ENCODE peak calls at places on chromosomes 4 and X, in five cellular contexts. N, J, O, H and Y are unnamed samples.

GRCh38 chr4:71268156-71268555 is 70.7 kb upstream of the SLC4A4 start:
- DNase-seq in N (no peak), J (no peak), O (no peak), H (no peak), Y (no peak)

GRCh38 chrX:136975642-136976518 is 57.9 kb downstream of the GPR101 start:
- DNase-seq in N (no peak), J (no peak), O (no peak), H (no peak), Y (no peak)

GRCh38 chr4:141134051-141134450 is 782 bp upstream of the RNF150 start:
- DNase-seq in N (no peak), J (no peak), O (no peak), H (no peak), Y (no peak)

GRCh38 chr4:110624904-110625494 is 2.1 kb upstream of the PITX2 start:
- DNase-seq in N (no peak), J (no peak), O (no peak), H (no peak), Y (no peak)

GRCh38 chr4:82989567-82990429 is 20.8 kb downstream of the LIN54 start:
- DNase-seq in N (no peak), J (no peak), O (no peak), H (no peak), Y (no peak)

GRCh38 chrX:136353519-136354095 is 52.8 kb downstream of the ADGRG4 start:
- DNase-seq in N (no peak), J (peak), O (no peak), H (no peak), Y (no peak)

GRCh38 chr4:54228064-54228527 is 997 bp upstream of the PDGFRA start:
- DNase-seq in N (peak), J (peak), O (no peak), H (peak), Y (no peak)

GRCh38 chr4:183471960-183472708 is 27.7 kb downstream of the CDKN2AIP start:
- DNase-seq in N (peak), J (peak), O (peak), H (peak), Y (peak)

GRCh38 chrX:151396042-151396826 is 772 bp upstream of the VMA21 start:
- DNase-seq in N (peak), J (peak), O (peak), H (peak), Y (peak)

GRCh38 chr4:40682298-40683101 is 52.8 kb upstream of the RBM47 start:
- DNase-seq in N (no peak), J (no peak), O (no peak), H (no peak), Y (no peak)

GRCh38 chrX:45003080-45003479 is 130.1 kb downstream of the KDM6A start:
- DNase-seq in N (no peak), J (no peak), O (no peak), H (no peak), Y (no peak)

GRCh38 chr4:19455196-19455595 is 796.5 kb upstream of the SLIT2 start:
- DNase-seq in N (no peak), J (no peak), O (no peak), H (no peak), Y (no peak)

GRCh38 chrX:151402719-151403390 is 5.8 kb downstream of the VMA21 start:
- DNase-seq in N (no peak), J (no peak), O (no peak), H (peak), Y (no peak)

DNA sequence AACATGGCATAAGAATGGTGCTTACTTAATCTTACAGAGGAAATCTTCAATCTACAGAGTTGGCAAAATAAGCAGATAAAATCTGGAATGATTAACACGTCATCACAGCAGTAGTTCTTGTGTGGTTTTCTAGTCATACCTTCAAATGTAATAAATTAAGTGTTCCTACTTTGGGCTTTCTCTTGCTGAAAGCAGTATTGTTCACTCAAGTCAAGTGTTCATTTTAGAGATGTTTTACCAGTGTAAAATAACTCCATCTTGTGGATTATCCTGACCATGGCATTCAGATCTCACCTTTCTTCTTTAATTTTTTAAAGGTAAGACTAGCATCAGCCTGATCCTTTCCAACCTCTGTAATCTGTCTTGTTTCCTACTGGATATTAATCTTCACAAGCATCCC is 72.9 kb downstream of the ADAMTS3 start:
- DNase-seq in N (no peak), J (peak), O (no peak), H (peak), Y (no peak)
- TF ChIP-seq CTCF in N (no peak), J (peak), O (no peak), H (peak), Y (no peak)

GRCh38 chr4:6781113-6781512 is 1.4 kb upstream of the KIAA0232 start:
- DNase-seq in N (no peak), J (no peak), O (no peak), H (no peak), Y (no peak)

GRCh38 chr4:6776920-6777635 is 5.4 kb upstream of the KIAA0232 start:
- DNase-seq in N (no peak), J (no peak), O (no peak), H (no peak), Y (no peak)

GRCh38 chr4:6777636-6778281 is 4.8 kb upstream of the KIAA0232 start:
- DNase-seq in N (no peak), J (no peak), O (no peak), H (no peak), Y (peak)

GRCh38 chr4:6779667-6780565 is 2.6 kb upstream of the KIAA0232 start:
- DNase-seq in N (no peak), J (no peak), O (no peak), H (peak), Y (no peak)

DNA sequence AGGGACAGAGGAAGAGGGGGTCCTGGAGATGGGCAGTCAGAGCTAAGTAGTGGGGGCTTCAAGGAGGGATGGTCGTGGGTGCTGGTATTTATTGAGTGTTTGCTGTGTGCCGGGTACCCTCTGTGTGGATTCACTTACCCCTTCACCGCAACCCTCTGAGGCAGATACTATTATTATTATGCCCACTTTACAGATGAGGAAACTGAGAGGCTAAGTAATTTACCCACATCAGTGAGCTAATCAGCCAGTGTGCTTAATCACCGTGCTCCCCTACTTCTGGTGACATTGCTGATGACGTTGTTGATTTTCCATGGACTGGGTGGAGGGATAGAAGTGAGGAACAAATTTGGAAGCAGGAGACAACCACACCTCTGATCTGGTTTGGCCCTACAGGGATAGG is 4.1 kb upstream of the KIAA0232 start:
- DNase-seq in N (no peak), J (no peak), O (no peak), H (no peak), Y (no peak)
- H3K4me3 ChIP-seq in N (no peak), J (no peak), O (no peak), H (no peak), Y (no peak)

GRCh38 chrX:12819231-12819630 is 28.0 kb downstream of the PRPS2 start:
- DNase-seq in N (no peak), J (peak), O (no peak), H (no peak), Y (no peak)

GRCh38 chrX:12811658-12812057 is 20.4 kb downstream of the PRPS2 start:
- DNase-seq in N (no peak), J (no peak), O (no peak), H (no peak), Y (no peak)

GRCh38 chrX:12814434-12814833 is 23.2 kb downstream of the PRPS2 start:
- DNase-seq in N (peak), J (peak), O (peak), H (peak), Y (peak)
- TF ChIP-seq CTCF in N (peak), J (peak), O (peak), H (peak), Y (peak)

GRCh38 chr4:173264960-173265281 is 69.2 kb downstream of the HMGB2 start:
- DNase-seq in N (no peak), J (no peak), O (no peak), H (no peak), Y (no peak)
- H3K4me3 ChIP-seq in N (no peak), J (no peak), O (peak), H (no peak), Y (no peak)

GRCh38 chr4:4752025-4752424 is 107.4 kb upstream of the MSX1 start:
- DNase-seq in N (no peak), J (peak), O (no peak), H (no peak), Y (no peak)
- TF ChIP-seq CTCF in N (no peak), J (no peak), O (no peak), H (no peak), Y (no peak)

DNA sequence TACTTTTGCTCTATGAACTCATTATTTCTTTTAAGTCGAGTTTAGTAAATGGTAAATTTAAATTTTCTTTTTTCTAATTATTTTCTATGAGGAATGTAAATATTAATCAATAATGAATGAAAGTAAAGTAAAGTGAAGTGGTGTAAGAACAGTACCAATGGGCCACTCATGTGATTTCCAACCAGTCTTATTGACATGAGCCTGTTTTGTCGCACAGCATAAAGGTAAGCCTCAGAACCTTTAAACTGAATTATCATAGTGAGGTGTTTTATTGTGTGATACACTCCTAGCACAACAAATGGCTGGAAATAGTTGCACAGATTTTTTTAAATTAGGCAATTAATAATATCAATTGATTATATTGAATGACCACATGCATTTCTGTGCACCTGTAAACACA is 1.1 kb downstream of the ADH1C start:
- DNase-seq in N (no peak), J (no peak), O (no peak), H (no peak), Y (no peak)
- H3K4me3 ChIP-seq in N (no peak), J (no peak), O (no peak), H (no peak), Y (no peak)

DNA sequence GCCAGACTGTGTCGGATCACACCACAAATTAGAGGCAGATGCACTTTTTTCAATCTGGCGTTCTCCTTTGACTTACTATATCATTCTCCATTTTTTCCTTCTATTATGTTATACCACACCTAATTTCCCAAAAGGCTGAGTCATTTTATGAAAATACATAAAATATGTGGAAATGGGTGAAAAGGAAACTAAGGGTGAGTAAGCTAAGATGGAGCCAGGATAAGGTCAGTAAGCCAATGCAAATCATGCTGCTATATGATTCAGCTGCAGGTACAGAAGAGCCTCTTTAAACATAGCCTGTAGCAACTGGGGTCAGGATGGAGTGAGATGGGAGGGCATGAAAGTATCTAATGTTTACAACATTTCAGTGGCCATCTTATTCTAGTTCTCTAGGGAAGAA is 94.0 kb upstream of the TEX13A start:
- DNase-seq in N (no peak), J (peak), O (no peak), H (no peak), Y (no peak)
- TF ChIP-seq CTCF in N (no peak), J (no peak), O (no peak), H (no peak), Y (no peak)

GRCh38 chrX:100407147-100407783 is 2.8 kb downstream of the PCDH19 start:
- DNase-seq in N (no peak), J (no peak), O (no peak), H (peak), Y (no peak)
- H3K4me3 ChIP-seq in N (no peak), J (no peak), O (no peak), H (peak), Y (no peak)

DNA sequence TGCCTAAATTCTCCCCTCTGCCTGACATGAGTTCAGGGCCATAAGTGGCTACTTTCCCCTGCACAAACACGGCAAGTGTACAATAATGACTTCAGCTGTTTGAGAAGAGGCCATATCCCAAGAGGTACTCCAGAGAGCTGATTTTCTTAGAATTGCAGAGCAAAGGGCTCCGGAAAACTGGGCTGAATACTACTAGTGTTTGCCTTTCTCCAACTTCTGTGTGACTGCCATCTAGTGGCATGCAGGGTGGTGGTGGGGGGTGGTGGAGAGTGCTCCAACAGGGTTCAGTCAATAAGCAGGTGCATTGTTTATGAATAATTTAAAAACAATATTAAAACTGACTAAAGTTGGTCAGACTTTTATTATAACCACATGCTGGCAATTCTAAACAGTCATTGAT is 130.0 kb downstream of the CHRDL1 start:
- DNase-seq in N (no peak), J (peak), O (peak), H (peak), Y (no peak)
- TF ChIP-seq CTCF in N (peak), J (no peak), O (peak), H (peak), Y (peak)

DNA sequence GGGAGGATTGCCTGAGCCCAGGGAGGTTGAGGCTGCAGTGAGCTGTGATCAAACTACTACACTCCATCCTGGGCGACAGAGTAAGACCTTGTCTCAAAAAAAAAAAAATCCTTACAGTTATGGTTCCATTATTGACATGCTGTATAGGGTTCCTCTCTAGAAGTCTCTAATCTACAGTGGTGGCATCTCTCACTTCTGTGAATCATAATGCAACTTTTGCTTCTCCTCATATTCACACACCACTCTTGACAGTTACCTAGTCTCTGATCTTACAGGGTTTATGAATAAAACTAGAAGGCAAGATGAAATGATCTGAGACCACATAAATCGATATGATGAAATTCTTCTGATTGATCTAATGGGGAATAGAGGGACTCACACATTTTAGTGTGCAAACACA is 40.6 kb downstream of the DOCK11 start:
- DNase-seq in N (no peak), J (no peak), O (no peak), H (no peak), Y (no peak)
- H3K4me3 ChIP-seq in N (no peak), J (no peak), O (peak), H (no peak), Y (no peak)